ENCODE peak calls at places on chromosomes 12 and 14, in five cellular contexts. One of them, this sample, is unnamed.

GRCh38 chr12:119841433-119842210 is 35.5 kb downstream of the CIT start:
- DNase-seq in GDM1: no peak
- DNase-seq in GM23248: peak; percentile 13
- DNase-seq in GM03348: no peak
- DNase-seq in neuronal stem cell: no peak
- DNase-seq in this sample: no peak

GRCh38 chr12:22728989-22729388 is 104.0 kb downstream of the ETNK1 start:
- DNase-seq in neuronal stem cell: no peak
- DNase-seq in GDM1: no peak
- DNase-seq in GM23248: no peak
- DNase-seq in GM03348: no peak
- DNase-seq in this sample: no peak

GRCh38 chr12:100612557-100612956 is 39.1 kb downstream of the GAS2L3 start:
- DNase-seq in GM23248: no peak
- DNase-seq in neuronal stem cell: no peak
- DNase-seq in GM03348: no peak
- DNase-seq in GDM1: no peak
- DNase-seq in this sample: no peak

GRCh38 chr12:96985515-96986362 is 78.7 kb downstream of the NEDD1 start:
- DNase-seq in GDM1: no peak
- DNase-seq in GM23248: peak; percentile 55
- DNase-seq in neuronal stem cell: no peak
- DNase-seq in GM03348: peak; percentile 69
- DNase-seq in this sample: peak; percentile 38

GRCh38 chr14:71021347-71022014 is 114.2 kb downstream of the PCNX1 start:
- DNase-seq in GM03348: peak; percentile 45
- DNase-seq in neuronal stem cell: no peak
- DNase-seq in GDM1: no peak
- DNase-seq in GM23248: peak; percentile 78
- DNase-seq in this sample: peak; percentile 84

GRCh38 chr14:103296007-103296406 is 38.0 kb upstream of the EIF5 start:
- DNase-seq in GDM1: no peak
- DNase-seq in GM23248: peak; percentile 81
- DNase-seq in GM03348: peak; percentile 26
- DNase-seq in neuronal stem cell: no peak
- DNase-seq in this sample: no peak

GRCh38 chr12:31568498-31568897 is 22.4 kb downstream of the DENND5B start:
- DNase-seq in GM23248: no peak
- DNase-seq in GM03348: no peak
- DNase-seq in neuronal stem cell: no peak
- DNase-seq in GDM1: no peak
- DNase-seq in this sample: no peak

GRCh38 chr14:99050309-99050708 is 221.7 kb downstream of the BCL11B start:
- DNase-seq in GM03348: no peak
- DNase-seq in neuronal stem cell: no peak
- DNase-seq in GM23248: no peak
- DNase-seq in GDM1: no peak
- DNase-seq in this sample: no peak

GRCh38 chr14:54787263-54787662 is 115.4 kb downstream of the GCH1 start:
- DNase-seq in GDM1: no peak
- DNase-seq in neuronal stem cell: no peak
- DNase-seq in GM23248: no peak
- DNase-seq in GM03348: no peak
- DNase-seq in this sample: no peak

GRCh38 chr12:39605501-39605900 is 14.1 kb downstream of the ABCD2 start:
- DNase-seq in GDM1: no peak
- DNase-seq in GM03348: no peak
- DNase-seq in neuronal stem cell: no peak
- DNase-seq in GM23248: no peak
- DNase-seq in this sample: no peak

GRCh38 chr12:128008341-128008740 is 258.6 kb upstream of the TMEM132C start:
- DNase-seq in GM23248: peak; percentile 40
- DNase-seq in neuronal stem cell: no peak
- DNase-seq in GM03348: no peak
- DNase-seq in GDM1: no peak
- DNase-seq in this sample: no peak

GRCh38 chr12:11833174-11833895 is 183.9 kb downstream of the ETV6 start:
- DNase-seq in GDM1: no peak
- DNase-seq in GM23248: no peak
- DNase-seq in neuronal stem cell: no peak
- DNase-seq in GM03348: no peak
- DNase-seq in this sample: no peak

GRCh38 chr12:71848212-71848611 is 8.7 kb downstream of the TBC1D15 start:
- DNase-seq in GM23248: peak; percentile 29
- DNase-seq in GDM1: no peak
- DNase-seq in neuronal stem cell: no peak
- DNase-seq in GM03348: no peak
- DNase-seq in this sample: no peak

GRCh38 chr12:32126720-32127119 is 20.1 kb downstream of the BICD1 start:
- DNase-seq in GDM1: no peak
- DNase-seq in GM03348: peak; percentile 58
- DNase-seq in GM23248: peak; percentile 78
- DNase-seq in neuronal stem cell: no peak
- DNase-seq in this sample: no peak

GRCh38 chr12:4196805-4197420 is 76.6 kb upstream of the CCND2 start:
- DNase-seq in GM03348: no peak
- DNase-seq in GM23248: no peak
- DNase-seq in GDM1: no peak
- DNase-seq in neuronal stem cell: no peak
- DNase-seq in this sample: no peak

GRCh38 chr14:50762931-50763300 is 68.0 kb downstream of the NIN start:
- DNase-seq in GM03348: no peak
- DNase-seq in GM23248: no peak
- DNase-seq in GDM1: no peak
- DNase-seq in neuronal stem cell: no peak
- DNase-seq in this sample: no peak

GRCh38 chr12:48917857-48918537 is 7.3 kb downstream of the FKBP11 start:
- DNase-seq in GDM1: peak; percentile 20
- DNase-seq in GM23248: no peak
- DNase-seq in neuronal stem cell: no peak
- DNase-seq in GM03348: peak; percentile 50
- DNase-seq in this sample: no peak

GRCh38 chr12:44750468-44750867 is 125.6 kb downstream of the NELL2 start:
- DNase-seq in GM23248: no peak
- DNase-seq in GDM1: no peak
- DNase-seq in GM03348: no peak
- DNase-seq in neuronal stem cell: no peak
- DNase-seq in this sample: no peak

GRCh38 chr12:70691018-70691672 is 53.9 kb upstream of the PTPRB start:
- DNase-seq in GM03348: no peak
- DNase-seq in neuronal stem cell: no peak
- DNase-seq in GM23248: peak; percentile 43
- DNase-seq in GDM1: no peak
- DNase-seq in this sample: no peak

GRCh38 chr14:34931206-34931605 is 51.6 kb upstream of the SRP54 start:
- DNase-seq in GM23248: peak; percentile 46
- DNase-seq in GDM1: no peak
- DNase-seq in GM03348: no peak
- DNase-seq in neuronal stem cell: no peak
- DNase-seq in this sample: no peak

GRCh38 chr14:99271951-99272668 is at the start of gene BCL11B:
- DNase-seq in GDM1: no peak
- DNase-seq in GM23248: peak; percentile 76
- DNase-seq in GM03348: peak; percentile 82
- DNase-seq in neuronal stem cell: no peak
- DNase-seq in this sample: peak; percentile 72

GRCh38 chr12:131736807-131737484 is 26.1 kb downstream of the SFSWAP start:
- DNase-seq in GM03348: no peak
- DNase-seq in GM23248: peak; percentile 36
- DNase-seq in GDM1: no peak
- DNase-seq in neuronal stem cell: no peak
- DNase-seq in this sample: peak; percentile 68

GRCh38 chr14:64636208-64636979 is 67.8 kb upstream of the PLEKHG3 start:
- DNase-seq in GM03348: peak; percentile 84
- DNase-seq in neuronal stem cell: peak; percentile 63
- DNase-seq in GM23248: peak; percentile 80
- DNase-seq in GDM1: peak; percentile 34
- DNase-seq in this sample: peak; percentile 98

GRCh38 chr12:49198431-49199155 is 9.7 kb upstream of the TUBA1A start:
- DNase-seq in neuronal stem cell: no peak
- DNase-seq in GM03348: peak; percentile 82
- DNase-seq in GM23248: peak; percentile 91
- DNase-seq in GDM1: no peak
- DNase-seq in this sample: peak; percentile 38

GRCh38 chr12:30877110-30877875 is 49.3 kb upstream of the TSPAN11 start:
- DNase-seq in GM23248: no peak
- DNase-seq in neuronal stem cell: no peak
- DNase-seq in GM03348: no peak
- DNase-seq in GDM1: no peak
- DNase-seq in this sample: no peak

GRCh38 chr12:124543591-124544310 is 23.7 kb downstream of the NCOR2 start:
- DNase-seq in GDM1: no peak
- DNase-seq in neuronal stem cell: no peak
- DNase-seq in GM03348: no peak
- DNase-seq in GM23248: peak; percentile 45
- DNase-seq in this sample: no peak

GRCh38 chr12:20212658-20213387 is 155.5 kb upstream of the PDE3A start:
- DNase-seq in neuronal stem cell: peak; percentile 96
- DNase-seq in GM03348: peak; percentile 88
- DNase-seq in GM23248: peak; percentile 100
- DNase-seq in GDM1: no peak
- DNase-seq in this sample: peak; percentile 50

GRCh38 chr12:51399893-51400292 is 8.7 kb upstream of the GALNT6 start:
- DNase-seq in GM23248: no peak
- DNase-seq in GDM1: no peak
- DNase-seq in neuronal stem cell: no peak
- DNase-seq in GM03348: no peak
- DNase-seq in this sample: no peak

GRCh38 chr14:105026033-105026785 is 5.3 kb upstream of the CDCA4 start:
- DNase-seq in neuronal stem cell: no peak
- DNase-seq in GM03348: no peak
- DNase-seq in GDM1: peak; percentile 28
- DNase-seq in GM23248: peak; percentile 68
- DNase-seq in this sample: peak; percentile 46

GRCh38 chr14:69237584-69237983 is 22.4 kb upstream of the GALNT16 start:
- DNase-seq in neuronal stem cell: no peak
- DNase-seq in GM23248: no peak
- DNase-seq in GDM1: no peak
- DNase-seq in GM03348: no peak
- DNase-seq in this sample: no peak

GRCh38 chr14:67618617-67619063 is 1.1 kb upstream of the ARG2 start:
- DNase-seq in GM23248: peak; percentile 91
- DNase-seq in GDM1: peak; percentile 56
- DNase-seq in neuronal stem cell: peak; percentile 31
- DNase-seq in GM03348: peak; percentile 83
- DNase-seq in this sample: peak; percentile 97

This sample was measured in HTR-8/SVneo.